ENCODE peak calls at places on chromosomes 11 and 22, in five cellular contexts. M is HEK293T, I is HepG2, F is H1, T is NT2/D1. K is an unnamed sample.

GRCh38 chr11:26862801-26863200 is 131.1 kb upstream of the FIBIN start:
- DNase-seq in M (no peak), I (no peak), F (no peak), T (no peak), K (no peak)

GRCh38 chr22:46443850-46444389 is 93.5 kb downstream of the CELSR1 start:
- DNase-seq in M (no peak), I (peak; percentile 21), F (no peak), T (peak; percentile 16), K (no peak)

GRCh38 chr11:71406681-71407080 is 41.5 kb downstream of the DHCR7 start:
- DNase-seq in M (no peak), I (no peak), F (no peak), T (no peak), K (no peak)

GRCh38 chr11:55054723-55055122 is 207.2 kb upstream of the TRIM48 start:
- DNase-seq in M (no peak), I (no peak), F (no peak), T (no peak), K (no peak)

GRCh38 chr11:32259641-32260081 is 168.8 kb downstream of the RCN1 start:
- DNase-seq in M (no peak), I (no peak), F (no peak), T (no peak), K (peak; percentile 62)

GRCh38 chr11:124198852-124199389 is 15.8 kb downstream of the OR10D3 start:
- DNase-seq in M (no peak), I (no peak), F (no peak), T (no peak), K (no peak)

GRCh38 chr11:2529636-2530035 is 84.8 kb downstream of the KCNQ1 start:
- DNase-seq in M (no peak), I (no peak), F (no peak), T (no peak), K (no peak)

GRCh38 chr11:73367482-73368024 is 8.6 kb upstream of the RELT start:
- DNase-seq in M (no peak), I (no peak), F (no peak), T (no peak), K (no peak)

GRCh38 chr11:117855452-117855851 is 21.0 kb downstream of the FXYD6 start:
- DNase-seq in M (no peak), I (no peak), F (no peak), T (no peak), K (no peak)

GRCh38 chr11:16945671-16946469 is 68.3 kb downstream of the PLEKHA7 start:
- DNase-seq in M (peak; percentile 70), I (peak; percentile 68), F (no peak), T (no peak), K (peak; percentile 61)

GRCh38 chr11:11381471-11382100 is 28.5 kb upstream of the CSNK2A3 start:
- DNase-seq in M (no peak), I (no peak), F (no peak), T (no peak), K (no peak)

GRCh38 chr11:11069741-11070550 is 212.1 kb upstream of the ZBED5 start:
- DNase-seq in M (no peak), I (no peak), F (no peak), T (no peak), K (no peak)

GRCh38 chr22:43831561-43832392 is 19.7 kb upstream of the EFCAB6 start:
- DNase-seq in M (no peak), I (no peak), F (no peak), T (no peak), K (no peak)

GRCh38 chr11:45964911-45965389 is 42.5 kb downstream of the LARGE2 start:
- DNase-seq in M (peak; percentile 82), I (peak; percentile 54), F (peak; percentile 44), T (peak; percentile 92), K (peak; percentile 38)

GRCh38 chr11:22130462-22131053 is 62.3 kb upstream of the ANO5 start:
- DNase-seq in M (peak; percentile 12), I (no peak), F (no peak), T (no peak), K (no peak)

GRCh38 chr11:20013346-20014066 is 146.8 kb downstream of the DBX1 start:
- DNase-seq in M (no peak), I (peak; percentile 73), F (no peak), T (no peak), K (no peak)

GRCh38 chr11:75374646-75375045 is 23.2 kb upstream of the ARRB1 start:
- DNase-seq in M (no peak), I (no peak), F (no peak), T (no peak), K (no peak)

GRCh38 chr11:113332638-113333329 is 18.4 kb downstream of the TTC12 start:
- DNase-seq in M (no peak), I (no peak), F (no peak), T (no peak), K (no peak)

GRCh38 chr11:57255618-57256017 is 18.6 kb upstream of the APLNR start:
- DNase-seq in M (no peak), I (no peak), F (no peak), T (no peak), K (no peak)

GRCh38 chr22:31826443-31826842 is 72.6 kb downstream of the DEPDC5 start:
- DNase-seq in M (no peak), I (no peak), F (no peak), T (no peak), K (no peak)

GRCh38 chr11:10752061-10752460 is 1.0 kb downstream of the CTR9 start:
- DNase-seq in M (no peak), I (no peak), F (no peak), T (no peak), K (no peak)

DNA sequence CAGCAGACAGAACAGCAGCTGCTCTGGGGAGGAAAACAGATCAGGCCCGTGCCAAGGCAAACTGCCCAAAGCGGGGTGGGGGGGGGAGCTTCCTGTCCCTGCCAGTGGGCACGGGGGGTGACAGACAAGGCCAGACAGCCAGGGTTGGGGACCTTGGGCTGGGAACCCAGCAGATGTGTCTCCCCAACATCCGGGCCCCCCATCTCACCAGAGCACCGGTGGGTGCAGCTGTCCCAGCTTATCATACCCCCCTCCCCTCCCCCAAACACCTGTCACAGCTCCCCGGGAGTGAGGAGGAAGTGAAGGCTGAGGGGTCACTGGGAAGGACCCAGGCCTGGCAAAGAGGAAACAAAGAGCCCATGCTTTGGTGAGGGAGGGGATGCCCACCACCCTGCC is 1.3 kb downstream of the PPP1R14B start:
- DNase-seq in M (no peak), I (no peak), F (no peak), T (no peak), K (no peak)
- TF ChIP-seq SUZ12 in M (no peak), I (no peak), F (no peak), T (no peak), K (no peak)

GRCh38 chr11:35185696-35186095 is 46.7 kb downstream of the CD44 start:
- DNase-seq in M (no peak), I (no peak), F (no peak), T (no peak), K (no peak)
- TF ChIP-seq SUZ12 in M (no peak), I (no peak), F (no peak), T (no peak), K (no peak)

GRCh38 chr11:102399189-102399588 is 52.2 kb downstream of the BIRC2 start:
- DNase-seq in M (no peak), I (no peak), F (no peak), T (no peak), K (no peak)
- TF ChIP-seq SUZ12 in M (no peak), I (no peak), F (no peak), T (no peak), K (no peak)

GRCh38 chr22:37999640-38000272 is 15.4 kb upstream of the SOX10 start:
- DNase-seq in M (peak; percentile 57), I (no peak), F (no peak), T (no peak), K (no peak)
- TF ChIP-seq SUZ12 in M (no peak), I (no peak), F (no peak), T (no peak), K (no peak)